ENCODE peak calls at places on chromosomes 1 and 21, in four cellular contexts. N, B, C and Z are unnamed samples.

GRCh38 chr21:35316933-35317332 is 267.8 kb upstream of the RUNX1 start:
- DNase-seq in N (no peak), B (no peak), C (no peak), Z (no peak)

GRCh38 chr21:37198989-37199924 is 67.9 kb downstream of the VPS26C start:
- DNase-seq in N (no peak), B (no peak), C (no peak), Z (no peak)

GRCh38 chr1:168709407-168709891 is 19.6 kb downstream of the DPT start:
- DNase-seq in N (no peak), B (no peak), C (no peak), Z (no peak)

GRCh38 chr1:79100385-79100784 is 93.9 kb upstream of the ADGRL4 start:
- DNase-seq in N (no peak), B (no peak), C (no peak), Z (no peak)

GRCh38 chr1:236280438-236281285 is 1.1 kb downstream of the ERO1B start:
- DNase-seq in N (no peak), B (no peak), C (no peak), Z (no peak)

GRCh38 chr1:220219865-220220698 is 52.2 kb downstream of the RAB3GAP2 start:
- DNase-seq in N (no peak), B (no peak), C (no peak), Z (no peak)

GRCh38 chr1:18526436-18527275 is 45.9 kb downstream of the KLHDC7A start:
- DNase-seq in N (no peak), B (no peak), C (no peak), Z (no peak)

GRCh38 chr1:16925635-16926490 is 4.1 kb downstream of the CROCC start:
- DNase-seq in N (no peak), B (no peak), C (no peak), Z (no peak)

GRCh38 chr1:156386949-156387898 is 18.2 kb downstream of the RHBG start:
- DNase-seq in N (no peak), B (no peak), C (no peak), Z (no peak)

GRCh38 chr21:28822882-28823335 is 169.8 kb downstream of the LTN1 start:
- DNase-seq in N (no peak), B (peak), C (no peak), Z (no peak)

GRCh38 chr1:33164120-33164519 is 17.7 kb downstream of the TRIM62 start:
- DNase-seq in N (no peak), B (no peak), C (no peak), Z (no peak)

GRCh38 chr1:201739492-201740085 is 89.4 kb upstream of the IPO9 start:
- DNase-seq in N (peak), B (peak), C (peak), Z (no peak)

GRCh38 chr1:18337757-18338156 is 143.0 kb upstream of the KLHDC7A start:
- DNase-seq in N (no peak), B (no peak), C (no peak), Z (no peak)

GRCh38 chr1:79741720-79742421 is 735.3 kb upstream of the ADGRL4 start:
- DNase-seq in N (no peak), B (no peak), C (no peak), Z (no peak)

GRCh38 chr1:145974721-145975120 is 10.2 kb downstream of the POLR3GL start:
- DNase-seq in N (no peak), B (no peak), C (no peak), Z (no peak)

GRCh38 chr1:19007491-19008441 is 51.3 kb upstream of the IFFO2 start:
- DNase-seq in N (no peak), B (no peak), C (no peak), Z (no peak)

GRCh38 chr1:160416369-160416768 is 16.0 kb downstream of the VANGL2 start:
- DNase-seq in N (no peak), B (no peak), C (no peak), Z (no peak)

GRCh38 chr1:8816306-8816705 is 1.1 kb downstream of the RERE start:
- DNase-seq in N (no peak), B (no peak), C (peak), Z (no peak)

GRCh38 chr1:106924360-106924759 is 132.1 kb upstream of the PRMT6 start:
- DNase-seq in N (no peak), B (peak), C (no peak), Z (peak)

GRCh38 chr1:204014336-204014735 is 58.6 kb upstream of the SOX13 start:
- DNase-seq in N (no peak), B (no peak), C (no peak), Z (no peak)

GRCh38 chr1:35718492-35719336 is at the start of gene C1orf216:
- DNase-seq in N (peak), B (no peak), C (peak), Z (no peak)